ENCODE peak calls at places on chromosomes 6 and 20, in eight cellular contexts. N is GM23338, G is neural progenitor cell, H is GM23248, P is Karpas-422, W is PC-3, V is HepG2, S is K562. E is an unnamed sample.

GRCh38 chr6:160930547-160931377 is 60.8 kb upstream of the MAP3K4 start:
- DNase-seq in V (peak; percentile 30), G (peak; percentile 89), N (peak; percentile 83), W (peak; percentile 74), P (no peak), H (peak; percentile 92), S (no peak), E (peak; percentile 76)

GRCh38 chr6:21522773-21523490 is 70.6 kb upstream of the SOX4 start:
- DNase-seq in N (peak; percentile 83), G (peak; percentile 56), H (no peak), S (no peak), V (no peak), P (no peak), W (peak; percentile 30), E (no peak)

GRCh38 chr20:19729672-19730071 is 28.4 kb upstream of the RIN2 start:
- DNase-seq in V (no peak), H (peak; percentile 6), G (no peak), N (no peak), W (no peak), S (no peak), P (no peak), E (no peak)

GRCh38 chr6:112189494-112189893 is 64.9 kb downstream of the LAMA4 start:
- DNase-seq in N (no peak), S (no peak), V (no peak), W (no peak), P (no peak), H (peak; percentile 58), G (no peak), E (peak; percentile 50)

GRCh38 chr6:34484899-34485298 is 19.0 kb downstream of the PACSIN1 start:
- DNase-seq in H (no peak), G (no peak), N (no peak), V (no peak), W (peak; percentile 90), P (no peak), S (peak; percentile 75), E (no peak)

GRCh38 chr6:132659082-132659481 is at the start of gene TAAR1:
- DNase-seq in P (no peak), V (no peak), W (no peak), N (no peak), H (no peak), G (no peak), S (no peak), E (no peak)

GRCh38 chr6:106997392-106998257 is 23.1 kb upstream of the CD24 start:
- DNase-seq in P (peak; percentile 88), W (peak; percentile 61), G (peak; percentile 81), N (peak; percentile 87), S (peak; percentile 74), V (peak; percentile 74), H (peak; percentile 73), E (peak; percentile 39)

GRCh38 chr6:8006208-8006607 is 58.0 kb downstream of the BLOC1S5 start:
- DNase-seq in W (peak; percentile 55), V (peak; percentile 48), S (peak; percentile 31), G (peak; percentile 24), H (peak; percentile 68), N (no peak), P (peak; percentile 67), E (peak; percentile 29)

GRCh38 chr6:42022755-42023384 is 27.5 kb upstream of the TAF8 start:
- DNase-seq in P (peak; percentile 47), N (no peak), V (no peak), S (no peak), G (no peak), W (no peak), H (no peak), E (no peak)
- H2AFZ ChIP-seq in P (peak overlapping the region; percentile 75), N (peak overlapping the region; percentile 87), V (no peak overlapping the region), S (no peak overlapping the region), G (no peak overlapping the region), W (no peak overlapping the region), H (no peak overlapping the region), E (no peak overlapping the region)

GRCh38 chr6:97621111-97621510 is 338.1 kb upstream of the MMS22L start:
- DNase-seq in V (no peak), S (no peak), N (no peak), P (no peak), W (no peak), G (no peak), H (no peak), E (no peak)

GRCh38 chr6:97632392-97632791 is 349.4 kb upstream of the MMS22L start:
- DNase-seq in N (no peak), W (no peak), S (no peak), V (no peak), G (no peak), H (peak; percentile 20), P (no peak), E (peak; percentile 2)

GRCh38 chr6:97630592-97630991 is 347.6 kb upstream of the MMS22L start:
- DNase-seq in N (no peak), G (no peak), P (no peak), S (no peak), V (no peak), H (peak; percentile 67), W (peak; percentile 6), E (no peak)

DNA sequence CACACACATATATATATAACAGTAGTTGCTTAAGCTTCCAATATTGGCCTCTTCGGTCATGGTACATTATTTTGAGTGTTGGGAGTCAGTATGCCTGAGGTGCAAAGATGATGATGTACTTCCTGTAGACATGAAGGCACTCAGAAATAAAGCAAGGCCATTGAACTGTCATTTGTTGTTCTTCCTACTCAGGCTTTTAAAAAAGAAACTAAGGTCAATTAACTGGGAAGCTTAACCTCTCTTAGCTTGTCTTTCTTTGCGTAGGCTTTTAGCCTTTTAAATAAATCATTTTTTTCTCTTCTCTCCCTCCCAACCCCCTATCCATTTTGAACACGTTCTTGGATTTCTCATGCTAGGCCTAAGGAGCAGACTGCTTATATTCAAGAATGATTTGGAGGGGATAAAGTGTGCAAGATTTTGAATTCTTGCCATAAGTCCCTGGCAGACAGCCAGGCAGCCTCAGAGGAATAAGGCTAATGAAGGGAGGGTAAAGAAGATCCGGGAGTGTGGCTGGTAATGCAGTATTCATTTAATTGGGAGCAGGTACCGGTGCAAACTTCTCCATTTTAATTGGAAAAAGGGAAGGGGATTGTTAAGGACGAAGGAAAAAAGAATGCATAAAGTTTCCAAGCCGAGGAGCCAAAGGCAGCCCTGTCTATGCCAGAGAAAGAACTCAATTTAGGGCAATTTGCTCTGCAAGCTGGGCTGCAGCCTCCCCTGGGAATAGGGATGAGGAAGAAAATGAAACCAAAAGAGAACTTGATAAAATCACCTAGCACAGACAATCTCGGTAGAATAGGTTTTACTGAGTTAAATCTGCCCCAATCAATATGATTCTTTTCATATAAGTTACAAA is 343.8 kb upstream of the MMS22L start:
- DNase-seq in V (no peak), W (no peak), N (peak; percentile 11), P (no peak), S (no peak), G (peak; percentile 9), H (peak; percentile 64), E (peak; percentile 56)
- H3K4me3 ChIP-seq in V (no peak overlapping the region), W (peak overlapping the region; percentile 48), N (no peak overlapping the region), P (no peak overlapping the region), S (no peak overlapping the region), G (no peak overlapping the region), H (peak overlapping the region; percentile 48), E (peak overlapping the region; percentile 38)

GRCh38 chr20:61628480-61628879 is 376.4 kb downstream of the CDH4 start:
- DNase-seq in G (no peak), S (no peak), N (no peak), W (no peak), H (no peak), P (no peak), V (no peak), E (no peak)

GRCh38 chr20:61628901-61629300 is 376.8 kb downstream of the CDH4 start:
- DNase-seq in G (peak; percentile 51), V (no peak), P (peak; percentile 70), H (no peak), W (no peak), S (no peak), N (no peak), E (no peak)

GRCh38 chr20:61630816-61631215 is 378.8 kb downstream of the CDH4 start:
- DNase-seq in V (no peak), H (no peak), P (no peak), G (no peak), S (no peak), N (no peak), W (no peak), E (no peak)

GRCh38 chr20:61630240-61630650 is 378.2 kb downstream of the CDH4 start:
- DNase-seq in S (no peak), H (no peak), G (no peak), P (no peak), W (no peak), V (no peak), N (no peak), E (no peak)

DNA sequence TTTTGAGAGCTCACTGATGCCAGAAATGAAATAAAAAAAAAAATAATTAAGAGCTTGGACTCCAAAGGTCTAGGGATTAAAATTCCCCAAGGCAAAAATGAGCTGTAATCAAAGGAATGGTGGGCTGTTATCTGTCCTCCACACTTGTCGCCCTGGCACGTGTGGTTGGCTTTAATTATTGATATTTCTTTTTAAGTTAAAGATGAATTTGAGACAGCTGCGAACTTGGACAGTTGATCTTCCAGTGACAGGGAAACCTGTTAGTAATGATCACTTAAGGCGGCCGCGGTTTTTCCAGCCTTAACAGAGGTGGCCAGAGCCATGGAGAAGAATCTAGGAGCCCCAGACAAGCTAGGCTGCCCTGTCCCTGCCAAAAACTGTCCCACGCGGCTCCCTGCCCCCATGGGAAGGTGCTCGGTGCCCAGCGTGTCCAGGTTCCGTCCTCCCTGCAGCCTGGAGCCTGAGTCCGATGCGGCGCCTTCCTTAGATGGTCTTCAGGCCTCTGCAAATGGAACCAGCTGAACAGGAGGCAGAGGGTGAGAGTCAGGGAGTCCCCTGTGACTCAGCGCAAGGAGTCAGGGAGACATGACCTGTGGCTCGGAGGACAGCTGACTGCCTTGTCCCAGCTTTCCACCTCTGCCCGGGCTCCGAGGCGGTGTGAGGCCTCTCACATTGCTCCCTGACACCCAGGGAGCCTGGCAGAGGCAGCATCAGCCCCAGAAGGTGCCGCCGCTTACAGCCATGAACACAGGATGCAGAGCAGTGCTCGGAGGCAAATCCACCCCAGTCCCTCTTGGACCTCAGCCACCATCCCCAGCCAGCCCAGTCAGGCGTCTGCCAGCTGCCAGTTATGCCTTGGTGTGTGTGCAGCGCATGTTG is 377.5 kb downstream of the CDH4 start:
- DNase-seq in H (no peak), P (no peak), S (no peak), V (no peak), W (no peak), G (no peak), N (no peak), E (no peak)
- H3K27me3 ChIP-seq in H (peaks cover 3% of the 10 kb centered on the region), P (no peaks in the 10 kb centered on the region), S (peaks cover 11% of the 10 kb centered on the region), V (peaks cover 74% of the 10 kb centered on the region), W (peaks cover 88% of the 10 kb centered on the region), G (peaks cover 4% of the 10 kb centered on the region), N (no peaks in the 10 kb centered on the region), E (no peaks in the 10 kb centered on the region)

GRCh38 chr20:6055161-6055783 is 1.4 kb upstream of the LRRN4 start:
- DNase-seq in W (no peak), P (no peak), G (no peak), N (no peak), H (no peak), V (no peak), S (peak; percentile 20), E (no peak)

GRCh38 chr20:6053776-6054688 is at the start of gene LRRN4:
- DNase-seq in V (peak; percentile 34), S (no peak), H (peak; percentile 19), P (no peak), N (peak; percentile 83), G (peak; percentile 25), W (peak; percentile 96), E (no peak)

GRCh38 chr20:6051505-6051904 is 2.4 kb downstream of the LRRN4 start:
- DNase-seq in P (no peak), W (peak; percentile 14), G (no peak), S (no peak), H (peak; percentile 87), V (peak; percentile 33), N (peak; percentile 38), E (peak; percentile 23)

GRCh38 chr20:6055981-6056569 is 2.2 kb upstream of the LRRN4 start:
- DNase-seq in V (no peak), N (peak; percentile 46), S (no peak), H (no peak), P (no peak), G (no peak), W (no peak), E (no peak)

DNA sequence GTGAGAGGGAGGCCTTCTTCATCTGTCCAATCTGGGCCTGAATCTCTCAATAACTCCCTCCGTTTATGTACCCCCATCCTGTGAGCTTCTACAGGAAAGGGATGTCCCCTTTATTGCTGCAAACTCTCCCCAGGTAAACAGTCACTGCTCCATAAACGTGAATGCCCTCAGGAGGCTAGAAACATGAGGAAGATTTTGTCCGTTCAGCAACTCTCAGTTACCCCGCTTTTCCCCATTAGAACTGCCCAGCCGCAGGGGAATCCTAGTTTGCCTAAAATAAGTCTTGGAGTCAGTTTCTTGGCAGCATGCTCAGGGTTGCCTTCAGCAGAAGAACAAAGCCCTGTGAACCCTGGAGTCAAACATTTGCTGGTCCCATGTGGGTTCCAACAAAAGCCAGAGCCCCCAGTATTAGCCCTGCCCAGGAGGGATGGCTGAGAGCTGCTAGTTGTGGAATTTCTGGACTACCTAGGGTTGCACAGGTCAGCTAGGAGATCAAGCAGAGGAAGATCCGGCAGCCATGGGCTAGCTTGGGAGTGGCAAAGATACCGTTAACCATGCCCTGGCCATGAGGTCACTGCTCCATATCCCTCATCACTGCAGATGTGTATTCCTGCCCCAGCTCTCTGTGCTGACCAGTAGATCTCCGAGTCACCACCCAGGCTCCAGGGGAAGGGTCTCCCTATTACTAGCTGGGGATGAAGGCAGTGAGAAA is 640 bp downstream of the LRRN4 start:
- DNase-seq in P (no peak), N (no peak), H (no peak), G (no peak), W (no peak), S (no peak), V (no peak), E (no peak)
- H2AFZ ChIP-seq in P (no peak overlapping the region), N (peak overlapping the region; percentile 97), H (no peak overlapping the region), G (peak overlapping the region; percentile 87), W (peak overlapping the region; percentile 71), S (no peak overlapping the region), V (no peak overlapping the region), E (no peak overlapping the region)

E was measured in fibroblast of lung.